ENCODE peak calls at places on chromosome 20, in eight cellular contexts. A is uterus; C is stimulated activated effector memory CD8-positive, alpha-beta T cell treated with anti-CD3 and anti-CD28 coated beads, Interleukin-12 subunit alpha, Interleukin-12 subunit beta, amount 100 ng/mL, for 72 hours; O is left lung; M is NCI-H1417; D is GM23338; R is skeletal muscle cell; N is A549. P is an unnamed sample.

GRCh38 chr20:62894261-62894660 is 32.0 kb downstream of the DIDO1 start:
- DNase-seq in A (no peak), C (no peak), M (no peak), R (no peak), D (no peak), O (no peak), N (no peak), P (no peak)

GRCh38 chr20:4519530-4519929 is 202.2 kb upstream of the PRND start:
- DNase-seq in O (no peak), D (peak), A (no peak), C (no peak), M (peak), R (no peak), N (peak), P (peak)

GRCh38 chr20:63009988-63010769 is 3.4 kb upstream of the BHLHE23 start:
- DNase-seq in A (no peak), D (no peak), O (no peak), R (no peak), C (peak), M (peak), N (no peak), P (peak)

GRCh38 chr20:31869942-31870702 is at the start of the genes DUSP15 and TTLL9:
- DNase-seq in C (no peak), M (peak), A (no peak), O (no peak), D (peak), R (no peak), N (no peak), P (no peak)

GRCh38 chr20:48626226-48626937 is 201.4 kb downstream of the PREX1 start:
- DNase-seq in O (no peak), A (no peak), C (no peak), D (no peak), M (no peak), N (no peak), R (no peak), P (no peak)

GRCh38 chr20:35972445-35972844 is 4.1 kb downstream of the CNBD2 start:
- DNase-seq in O (no peak), D (no peak), R (no peak), C (no peak), N (no peak), M (peak), A (no peak), P (peak)

GRCh38 chr20:1184260-1184637 is 532 bp downstream of the TMEM74B start:
- DNase-seq in A (no peak), D (no peak), C (no peak), R (no peak), O (no peak), M (no peak), N (no peak), P (no peak)

GRCh38 chr20:31644701-31645100 is 7.0 kb downstream of the COX4I2 start:
- DNase-seq in D (peak), M (peak), O (no peak), A (no peak), N (no peak), C (no peak), R (no peak), P (no peak)

GRCh38 chr20:52313335-52313963 is 121.9 kb upstream of the ZFP64 start:
- DNase-seq in O (no peak), C (no peak), R (no peak), A (no peak), M (peak), D (peak), N (peak), P (peak)

GRCh38 chr20:19964289-19965263 is 52.6 kb upstream of the NAA20 start:
- DNase-seq in R (peak), A (peak), O (peak), D (no peak), N (peak), C (no peak), M (peak), P (peak)

GRCh38 chr20:17854307-17854903 is 114.2 kb downstream of the SNX5 start:
- DNase-seq in A (no peak), M (peak), R (no peak), N (peak), O (no peak), C (no peak), D (peak), P (peak)

GRCh38 chr20:62577447-62577846 is 64.9 kb upstream of the SLCO4A1 start:
- DNase-seq in C (no peak), M (peak), A (no peak), R (no peak), O (no peak), N (no peak), D (no peak), P (no peak)

GRCh38 chr20:38499366-38499765 is 26.7 kb downstream of the RALGAPB start:
- DNase-seq in O (no peak), R (no peak), C (no peak), A (no peak), M (no peak), D (no peak), N (no peak), P (peak)

GRCh38 chr20:21309678-21310467 is 6.7 kb downstream of the XRN2 start:
- DNase-seq in D (no peak), N (no peak), R (no peak), C (no peak), O (no peak), M (no peak), A (no peak), P (no peak)

GRCh38 chr20:1478566-1478965 is 11.9 kb upstream of the NSFL1C start:
- DNase-seq in A (no peak), O (no peak), M (no peak), R (no peak), D (no peak), C (no peak), N (peak), P (peak)

GRCh38 chr20:4366076-4366475 is 350.7 kb upstream of the RNF24 start:
- DNase-seq in R (no peak), M (no peak), A (no peak), O (no peak), N (no peak), D (no peak), C (no peak), P (peak)

GRCh38 chr20:49948178-49948577 is 12.0 kb downstream of the RNF114 start:
- DNase-seq in M (no peak), N (no peak), C (no peak), A (no peak), D (no peak), R (no peak), O (no peak), P (peak)

GRCh38 chr20:33725607-33726264 is 5.6 kb upstream of the PXMP4 start:
- DNase-seq in M (no peak), R (no peak), N (no peak), C (no peak), D (no peak), O (peak), A (no peak), P (no peak)

GRCh38 chr20:46954490-46955038 is 59.9 kb downstream of the EYA2 start:
- DNase-seq in A (no peak), O (no peak), C (no peak), N (peak), D (no peak), R (peak), M (no peak), P (peak)

GRCh38 chr20:53774487-53775203 is 181.0 kb upstream of the ZNF217 start:
- DNase-seq in R (peak), A (no peak), M (no peak), O (no peak), C (no peak), N (peak), D (no peak), P (peak)

GRCh38 chr20:8438748-8439147 is 306.7 kb downstream of the PLCB1 start:
- DNase-seq in O (no peak), D (no peak), A (no peak), C (no peak), N (no peak), R (no peak), M (peak), P (no peak)

GRCh38 chr20:63106108-63106764 is 99.5 kb upstream of the BHLHE23 start:
- DNase-seq in R (no peak), D (no peak), C (no peak), N (peak), O (no peak), M (no peak), A (peak), P (peak)

GRCh38 chr20:52748235-52748950 is 223.8 kb upstream of the TSHZ2 start:
- DNase-seq in D (no peak), A (peak), M (no peak), N (no peak), O (no peak), C (no peak), R (no peak), P (no peak)

GRCh38 chr20:48716086-48716485 is 111.7 kb downstream of the PREX1 start:
- DNase-seq in C (peak), M (no peak), A (no peak), R (no peak), O (peak), D (no peak), N (no peak), P (no peak)

GRCh38 chr20:36435799-36436541 is 105.3 kb upstream of the MYL9 start:
- DNase-seq in O (peak), D (peak), C (peak), A (peak), R (peak), N (peak), M (peak), P (peak)

GRCh38 chr20:35856866-35857265 is 85.1 kb downstream of the PHF20 start:
- DNase-seq in R (no peak), N (no peak), D (peak), C (no peak), A (no peak), M (no peak), O (no peak), P (peak)

P was measured in M059J.